ENCODE peak calls at places on chromosomes 13 and 19, in four cellular contexts. O, K, I and J are unnamed samples.

GRCh38 chr13:28609936-28610335 is 49.0 kb upstream of the POMP start:
- DNase-seq in O (no peak), K (no peak), I (no peak), J (no peak)

GRCh38 chr13:113350065-113350937 is 13.6 kb downstream of the GRTP1 start:
- DNase-seq in O (no peak), K (peak), I (no peak), J (no peak)

GRCh38 chr13:39766464-39767167 is 111.2 kb downstream of the COG6 start:
- DNase-seq in O (no peak), K (no peak), I (no peak), J (no peak)

GRCh38 chr19:17777840-17778620 is 16.9 kb upstream of the B3GNT3 start:
- DNase-seq in O (peak), K (peak), I (peak), J (no peak)

GRCh38 chr13:85935868-85936467 is 136.7 kb upstream of the SLITRK6 start:
- DNase-seq in O (no peak), K (no peak), I (no peak), J (no peak)

GRCh38 chr13:40172149-40172591 is 494.3 kb downstream of the FOXO1 start:
- DNase-seq in O (peak), K (no peak), I (no peak), J (peak)

GRCh38 chr19:45786533-45786894 is 4.2 kb upstream of the DMPK start:
- DNase-seq in O (peak), K (no peak), I (no peak), J (no peak)

GRCh38 chr19:1133471-1133929 is 29.7 kb downstream of the GPX4 start:
- DNase-seq in O (no peak), K (no peak), I (no peak), J (no peak)

GRCh38 chr13:80712026-80712425 is 371.1 kb upstream of the SPRY2 start:
- DNase-seq in O (no peak), K (no peak), I (no peak), J (no peak)

GRCh38 chr19:51122112-51122981 is 2.4 kb upstream of the SIGLEC9 start:
- DNase-seq in O (peak), K (no peak), I (no peak), J (no peak)

GRCh38 chr19:5099822-5100221 is 130.9 kb downstream of the KDM4B start:
- DNase-seq in O (no peak), K (no peak), I (no peak), J (no peak)

GRCh38 chr13:64274481-64275217 is 2859.0 kb upstream of the PCDH20 start:
- DNase-seq in O (no peak), K (no peak), I (peak), J (no peak)

GRCh38 chr13:24218977-24219376 is 58.5 kb downstream of the SPATA13 start:
- DNase-seq in O (no peak), K (no peak), I (no peak), J (no peak)

GRCh38 chr13:103157034-103157433 is 90.8 kb upstream of the SLC10A2 start:
- DNase-seq in O (no peak), K (no peak), I (no peak), J (no peak)

GRCh38 chr13:22561581-22561980 is 619.2 kb upstream of the SGCG start:
- DNase-seq in O (no peak), K (no peak), I (no peak), J (no peak)

DNA sequence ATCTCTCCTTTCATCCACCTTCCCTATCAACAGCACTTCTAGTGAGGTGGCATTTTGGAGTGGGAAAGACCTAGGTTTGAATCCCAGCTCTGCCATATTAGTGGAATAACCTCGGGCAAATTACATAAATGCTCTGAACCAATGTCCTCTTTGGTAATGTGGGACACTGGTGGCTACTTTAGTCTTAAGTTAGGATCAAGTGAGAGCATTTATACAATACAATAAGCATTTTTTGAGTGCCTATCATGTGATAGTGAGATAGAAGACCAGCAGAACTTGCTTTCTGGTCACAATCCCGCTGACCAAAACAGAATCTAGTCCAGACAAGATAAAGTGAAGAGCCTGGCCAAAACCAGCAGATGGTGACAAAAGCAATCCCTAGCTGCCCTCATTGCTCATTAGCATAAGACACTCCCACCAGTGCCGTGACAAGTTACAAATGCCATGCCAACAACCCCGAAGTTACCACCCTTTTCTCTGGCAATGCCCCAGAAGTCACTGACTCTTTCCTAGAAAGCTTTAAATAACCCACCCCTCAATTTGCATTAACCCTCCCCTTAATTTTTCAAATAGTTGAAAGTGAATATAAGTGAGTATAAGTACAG is 28.8 kb upstream of the KPNA3 start:
- DNase-seq in O (no peak), K (no peak), I (peak), J (no peak)
- TF ChIP-seq CTCF in O (no peak), K (no peak), I (peak), J (no peak)

DNA sequence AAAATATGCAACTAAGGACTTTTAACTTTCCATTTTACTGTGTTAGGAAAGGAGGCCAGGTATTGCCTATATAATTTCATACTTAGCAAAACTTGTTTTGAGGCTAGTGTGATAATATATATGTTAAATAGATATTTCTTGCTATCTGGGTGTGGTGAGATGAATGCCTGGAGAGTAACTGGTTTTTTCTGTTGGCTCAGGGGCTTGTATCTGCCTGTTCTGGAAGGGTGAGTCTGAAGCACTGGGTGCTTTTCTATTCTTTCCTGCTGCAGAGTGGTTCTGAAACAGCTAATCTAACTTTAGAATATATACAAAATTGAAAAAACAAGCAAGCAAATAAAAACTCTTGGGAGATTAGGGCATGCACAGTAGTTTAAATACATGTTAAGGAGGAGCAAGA is 64.6 kb upstream of the MYCBP2 start:
- DNase-seq in O (no peak), K (no peak), I (no peak), J (no peak)
- H3K4me3 ChIP-seq in O (no peak), K (no peak), I (no peak), J (no peak)

DNA sequence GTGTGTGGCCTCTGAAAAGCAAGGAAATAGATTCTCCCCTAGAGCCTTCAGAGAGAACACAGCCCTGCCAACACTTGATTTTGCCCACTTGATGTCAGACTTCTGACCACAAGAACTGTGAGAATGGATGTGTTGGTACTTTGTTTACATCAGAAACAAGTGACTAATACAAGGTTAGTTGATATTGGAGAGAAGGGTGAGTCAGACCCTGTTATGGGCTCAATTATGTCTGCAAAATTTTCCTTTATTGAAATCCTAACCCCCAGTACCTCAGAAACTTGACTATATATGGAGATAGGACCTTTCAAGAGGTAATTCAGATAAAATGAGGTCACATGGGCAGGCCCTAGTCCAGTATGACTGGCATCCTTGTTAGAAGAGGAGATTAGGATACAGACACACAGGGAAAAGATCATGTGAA is 226.7 kb downstream of the RFC3 start:
- DNase-seq in O (no peak), K (no peak), I (no peak), J (peak)
- TF ChIP-seq CTCF in O (no peak), K (no peak), I (no peak), J (no peak)

DNA sequence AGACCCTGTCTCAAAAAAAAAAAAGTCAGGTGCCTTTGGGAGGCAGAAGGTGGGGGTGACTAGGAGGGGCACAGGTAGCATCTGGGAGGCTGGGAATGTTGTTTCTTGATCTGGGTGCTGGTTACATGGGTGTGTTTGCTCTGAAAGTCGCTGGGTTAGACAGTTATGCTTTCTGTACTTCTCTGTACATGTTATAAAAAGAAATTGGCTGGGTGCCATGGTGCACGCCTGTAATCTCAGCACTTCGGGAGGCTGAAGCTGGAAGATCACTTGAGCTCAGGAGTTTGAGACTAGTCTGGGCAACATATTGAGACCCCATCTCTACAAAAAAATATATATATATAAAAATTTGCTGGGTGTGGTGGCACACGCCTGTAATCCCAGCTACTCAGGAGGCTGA is 15.1 kb downstream of the NOSIP start:
- DNase-seq in O (no peak), K (no peak), I (no peak), J (peak)
- H3K4me3 ChIP-seq in O (no peak), K (no peak), I (no peak), J (no peak)

GRCh38 chr13:20127263-20127562 is 33.6 kb downstream of the GJA3 start:
- DNase-seq in O (no peak), K (peak), I (no peak), J (no peak)

GRCh38 chr13:20129076-20129475 is 31.8 kb downstream of the GJA3 start:
- DNase-seq in O (no peak), K (no peak), I (no peak), J (no peak)

GRCh38 chr13:20127563-20128458 is 33.0 kb downstream of the GJA3 start:
- DNase-seq in O (peak), K (peak), I (peak), J (peak)

GRCh38 chr13:20130012-20130411 is 30.8 kb downstream of the GJA3 start:
- DNase-seq in O (no peak), K (no peak), I (no peak), J (no peak)

DNA sequence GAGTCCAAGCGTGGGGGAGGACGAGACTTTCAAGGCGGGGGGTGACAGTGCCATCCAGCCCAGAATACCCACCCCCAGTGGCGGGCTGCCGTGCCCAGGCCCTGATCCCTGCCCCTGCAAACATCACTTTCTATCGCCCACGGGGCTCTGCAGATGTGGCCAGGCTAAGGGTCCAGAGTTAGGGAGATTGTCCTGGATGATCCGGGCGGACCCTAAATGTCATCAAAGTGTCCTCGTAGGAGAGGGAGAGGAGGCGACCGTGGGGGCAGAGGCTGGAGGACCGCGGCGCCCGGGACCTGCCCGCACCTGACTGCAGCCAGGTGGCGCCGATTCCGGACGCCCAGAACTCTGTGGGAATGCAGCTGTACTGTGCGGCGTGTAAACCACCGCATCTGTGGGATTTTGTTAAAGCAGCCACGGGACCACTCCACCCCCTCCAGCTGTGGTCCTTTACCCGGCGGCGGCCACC is 32.4 kb downstream of the GJA3 start:
- DNase-seq in O (peak), K (peak), I (no peak), J (peak)
- TF ChIP-seq CTCF in O (no peak), K (peak), I (peak), J (peak)

GRCh38 chr19:57615346-57615745 is 1.3 kb downstream of the ZNF134 start:
- DNase-seq in O (no peak), K (no peak), I (no peak), J (no peak)
- H3K4me3 ChIP-seq in O (no peak), K (peak), I (peak), J (no peak)

GRCh38 chr13:33153421-33154381 is 131.9 kb downstream of the STARD13 start:
- DNase-seq in O (peak), K (peak), I (no peak), J (no peak)
- TF ChIP-seq CTCF in O (no peak), K (no peak), I (no peak), J (no peak)

GRCh38 chr13:45769072-45769471 is 67.0 kb downstream of the CBY2 start:
- DNase-seq in O (no peak), K (no peak), I (no peak), J (no peak)
- H3K4me3 ChIP-seq in O (no peak), K (no peak), I (no peak), J (no peak)

GRCh38 chr13:45490068-45490467 is 25.3 kb downstream of the COG3 start:
- DNase-seq in O (no peak), K (peak), I (no peak), J (no peak)
- TF ChIP-seq CTCF in O (no peak), K (peak), I (peak), J (no peak)

DNA sequence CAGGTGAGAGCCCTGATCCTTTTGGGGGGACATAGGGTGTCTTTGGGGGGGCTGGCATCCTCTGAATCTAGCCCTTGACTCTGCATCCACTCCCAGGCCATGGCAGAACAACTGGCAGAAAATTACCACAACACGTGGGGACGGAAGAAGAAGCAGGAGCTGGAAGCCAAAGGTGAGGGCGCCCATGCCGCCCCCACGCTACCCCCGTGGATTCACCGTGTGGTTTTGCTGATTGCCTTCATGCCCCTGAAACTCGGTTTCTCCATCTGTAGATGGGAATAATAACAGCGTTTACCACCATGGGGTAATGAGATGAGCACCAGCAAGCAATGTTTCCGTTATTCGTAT is 72.9 kb downstream of the RYR1 start:
- DNase-seq in O (peak), K (no peak), I (no peak), J (no peak)
- H3K4me3 ChIP-seq in O (no peak), K (no peak), I (peak), J (no peak)